ENCODE peak calls at places on chromosome 13, in four cellular contexts. D is C1 segment of cervical spinal cord, J is DMS53, G is NCI-H774. M is an unnamed sample.

GRCh38 chr13:113754242-113754641 is 4.8 kb upstream of the TMEM255B start:
- DNase-seq in G (no peak), D (no peak), J (no peak), M (no peak)

GRCh38 chr13:42654760-42655159 is 80.8 kb downstream of the TNFSF11 start:
- DNase-seq in G (no peak), J (no peak), D (no peak), M (no peak)

GRCh38 chr13:28499579-28499978 is 4.7 kb upstream of the FLT1 start:
- DNase-seq in J (no peak), D (no peak), G (no peak), M (no peak)

GRCh38 chr13:82356667-82357066 is 1525.6 kb downstream of the SLITRK1 start:
- DNase-seq in J (peak), D (no peak), G (no peak), M (no peak)

GRCh38 chr13:25329706-25330105 is 28.3 kb downstream of the NUP58 start:
- DNase-seq in J (peak), D (no peak), G (no peak), M (peak)

GRCh38 chr13:103308700-103309099 is 242.5 kb upstream of the SLC10A2 start:
- DNase-seq in G (no peak), D (no peak), J (no peak), M (no peak)

GRCh38 chr13:48976677-48977625 is 1.2 kb downstream of the FNDC3A start:
- DNase-seq in G (no peak), J (peak), D (no peak), M (peak)

GRCh38 chr13:60944863-60945262 is 470.8 kb downstream of the PCDH20 start:
- DNase-seq in J (no peak), D (no peak), G (no peak), M (no peak)

GRCh38 chr13:44317752-44318550 is 55.7 kb upstream of the SERP2 start:
- DNase-seq in G (peak), D (no peak), J (no peak), M (no peak)

GRCh38 chr13:33236021-33236420 is 49.5 kb downstream of the STARD13 start:
- DNase-seq in G (no peak), J (no peak), D (no peak), M (no peak)

GRCh38 chr13:29411493-29411892 is 184.0 kb downstream of the SLC7A1 start:
- DNase-seq in D (no peak), G (no peak), J (peak), M (no peak)

GRCh38 chr13:111394211-111394922 is 73.9 kb downstream of the TEX29 start:
- DNase-seq in J (no peak), D (no peak), G (no peak), M (no peak)

GRCh38 chr13:44116562-44117315 is 237.0 kb downstream of the LACC1 start:
- DNase-seq in J (no peak), D (no peak), G (no peak), M (peak)

GRCh38 chr13:112899618-112900600 is 69.1 kb upstream of the MCF2L start:
- DNase-seq in J (no peak), D (no peak), G (no peak), M (no peak)

GRCh38 chr13:50843256-50844043 is at the start of gene DLEU7:
- DNase-seq in D (no peak), G (no peak), J (no peak), M (no peak)

GRCh38 chr13:106133025-106133424 is 402.4 kb downstream of the EFNB2 start:
- DNase-seq in G (no peak), J (no peak), D (no peak), M (no peak)

GRCh38 chr13:42753697-42754096 is 27.7 kb upstream of the FAM216B start:
- DNase-seq in D (no peak), G (no peak), J (no peak), M (no peak)

GRCh38 chr13:33745370-33746324 is 72.3 kb upstream of the RFC3 start:
- DNase-seq in G (peak), D (no peak), J (no peak), M (no peak)

GRCh38 chr13:48746816-48747215 is 93.1 kb downstream of the CYSLTR2 start:
- DNase-seq in G (no peak), J (no peak), D (no peak), M (no peak)

GRCh38 chr13:50901701-50902100 is 7.9 kb upstream of the RNASEH2B start:
- DNase-seq in G (no peak), D (no peak), J (no peak), M (no peak)

GRCh38 chr13:57264965-57265364 is 98.0 kb downstream of the PRR20E start:
- DNase-seq in J (no peak), D (no peak), G (no peak), M (no peak)

GRCh38 chr13:112688560-112689497 is 1.0 kb upstream of the ATP11A start:
- DNase-seq in J (peak), D (peak), G (peak), M (peak)

GRCh38 chr13:80126382-80127068 is 214.4 kb downstream of the SPRY2 start:
- DNase-seq in J (no peak), D (no peak), G (no peak), M (no peak)

GRCh38 chr13:42364613-42365000 is 92.7 kb downstream of the AKAP11 start:
- DNase-seq in J (no peak), D (no peak), G (no peak), M (no peak)

GRCh38 chr13:101624981-101625380 is 172.5 kb downstream of the ITGBL1 start:
- DNase-seq in G (no peak), J (peak), D (no peak), M (no peak)

GRCh38 chr13:112943309-112944125 is 25.5 kb upstream of the MCF2L start:
- DNase-seq in J (peak), D (peak), G (peak), M (peak)

GRCh38 chr13:32298695-32299094 is 16.5 kb downstream of the ZAR1L start:
- DNase-seq in G (no peak), J (no peak), D (no peak), M (no peak)

GRCh38 chr13:33863390-33863789 is 45.4 kb downstream of the RFC3 start:
- DNase-seq in D (no peak), G (no peak), J (no peak), M (no peak)

GRCh38 chr13:110560606-110561334 is 752 bp downstream of the RAB20 start:
- DNase-seq in D (peak), G (peak), J (peak), M (peak)

M was measured in erythroblast.